ENCODE peak calls at places on chromosomes 3 and 15, in eight cellular contexts. M, F, G, E, J, H, A and Z are unnamed samples.
A peak's percentile ranks its signal among the peaks of the same experiment; 100 is the strongest.

GRCh38 chr3:40779039-40779438 is 254.3 kb downstream of the ZNF621 start:
- DNase-seq in M (no peak), G (peak; percentile 31), J (no peak), H (no peak), F (no peak), E (no peak), A (no peak), Z (no peak)

GRCh38 chr15:77160562-77161481 is 89.9 kb upstream of the TSPAN3 start:
- DNase-seq in G (no peak), J (no peak), A (no peak), F (no peak), E (peak; percentile 43), M (no peak), H (no peak), Z (no peak)

GRCh38 chr3:158918008-158918407 is 116.2 kb downstream of the MFSD1 start:
- DNase-seq in M (peak; percentile 47), G (peak; percentile 75), H (peak; percentile 78), J (peak; percentile 43), A (peak; percentile 72), E (peak; percentile 66), F (peak; percentile 69), Z (peak; percentile 71)

GRCh38 chr3:62768896-62769295 is 106.3 kb downstream of the CADPS start:
- DNase-seq in A (no peak), J (no peak), G (no peak), F (no peak), E (no peak), H (peak; percentile 1), M (no peak), Z (no peak)

GRCh38 chr3:148816971-148817519 is 10.6 kb upstream of the CPB1 start:
- DNase-seq in H (no peak), M (no peak), E (no peak), A (no peak), F (no peak), G (no peak), J (peak; percentile 38), Z (no peak)

GRCh38 chr15:66673410-66674322 is 28.4 kb upstream of the SMAD6 start:
- DNase-seq in G (peak; percentile 94), F (peak; percentile 32), H (no peak), J (no peak), A (peak; percentile 95), E (peak; percentile 70), M (no peak), Z (peak; percentile 53)

GRCh38 chr3:126102530-126102951 is 18.6 kb upstream of the SLC41A3 start:
- DNase-seq in A (no peak), G (no peak), M (no peak), E (no peak), F (no peak), J (no peak), H (peak; percentile 15), Z (no peak)

GRCh38 chr3:73098873-73099272 is 37.4 kb downstream of the EBLN2 start:
- DNase-seq in J (no peak), G (no peak), H (no peak), M (no peak), A (no peak), F (no peak), E (no peak), Z (no peak)

GRCh38 chr3:4421121-4421520 is 45.9 kb downstream of the SUMF1 start:
- DNase-seq in M (no peak), F (no peak), H (peak; percentile 90), G (no peak), A (no peak), J (no peak), E (no peak), Z (no peak)

GRCh38 chr15:91496754-91497691 is 356.5 kb upstream of the SLCO3A1 start:
- DNase-seq in F (no peak), J (peak; percentile 16), M (no peak), A (no peak), G (no peak), E (no peak), H (no peak), Z (no peak)

GRCh38 chr3:126267169-126267975 is 87.0 kb upstream of the ALDH1L1 start:
- DNase-seq in G (peak; percentile 86), M (peak; percentile 64), A (peak; percentile 85), E (peak; percentile 77), J (peak; percentile 57), F (peak; percentile 65), H (peak; percentile 75), Z (peak; percentile 76)

GRCh38 chr3:50542177-50543034 is 25.1 kb downstream of the C3orf18 start:
- DNase-seq in J (peak; percentile 60), F (peak; percentile 84), H (peak; percentile 54), M (peak; percentile 76), E (peak; percentile 84), G (peak; percentile 78), A (peak; percentile 87), Z (peak; percentile 85)

GRCh38 chr3:3110299-3110630 is at the start of gene IL5RA:
- DNase-seq in M (no peak), H (no peak), E (no peak), A (no peak), J (no peak), G (peak; percentile 35), F (no peak), Z (no peak)

GRCh38 chr3:140906785-140907184 is 34.9 kb upstream of the SLC25A36 start:
- DNase-seq in A (no peak), M (no peak), G (no peak), J (no peak), F (no peak), H (no peak), E (no peak), Z (no peak)

GRCh38 chr3:164113406-164114332 is 964.6 kb downstream of the SI start:
- DNase-seq in G (no peak), H (no peak), F (no peak), A (no peak), E (no peak), M (no peak), J (no peak), Z (no peak)
- TF ChIP-seq CTCF in G (no peak), H (no peak), F (no peak), A (no peak), E (no peak), M (no peak), J (no peak), Z (no peak)

GRCh38 chr15:73249499-73249898 is 119.3 kb downstream of the HCN4 start:
- DNase-seq in F (no peak), J (no peak), E (no peak), A (no peak), G (no peak), H (no peak), M (no peak), Z (no peak)
- TF ChIP-seq CTCF in F (no peak), J (no peak), E (no peak), A (no peak), G (peak; percentile 39), H (no peak), M (peak; percentile 11), Z (peak; percentile 38)

GRCh38 chr15:100596792-100597191 is 5.2 kb downstream of the LINS1 start:
- DNase-seq in E (peak; percentile 6), F (no peak), H (peak; percentile 83), J (no peak), G (no peak), M (no peak), A (no peak), Z (no peak)

GRCh38 chr15:100597862-100598261 is 4.1 kb downstream of the LINS1 start:
- DNase-seq in M (no peak), A (no peak), E (no peak), J (no peak), F (no peak), G (no peak), H (no peak), Z (no peak)

GRCh38 chr15:100595964-100596363 is 6.0 kb downstream of the LINS1 start:
- DNase-seq in M (no peak), E (no peak), A (no peak), G (no peak), F (no peak), J (peak; percentile 19), H (no peak), Z (no peak)

GRCh38 chr15:100601158-100601557 is 826 bp downstream of the LINS1 start:
- DNase-seq in F (peak; percentile 24), A (no peak), H (peak; percentile 37), G (no peak), J (peak; percentile 33), E (no peak), M (no peak), Z (peak; percentile 27)

DNA sequence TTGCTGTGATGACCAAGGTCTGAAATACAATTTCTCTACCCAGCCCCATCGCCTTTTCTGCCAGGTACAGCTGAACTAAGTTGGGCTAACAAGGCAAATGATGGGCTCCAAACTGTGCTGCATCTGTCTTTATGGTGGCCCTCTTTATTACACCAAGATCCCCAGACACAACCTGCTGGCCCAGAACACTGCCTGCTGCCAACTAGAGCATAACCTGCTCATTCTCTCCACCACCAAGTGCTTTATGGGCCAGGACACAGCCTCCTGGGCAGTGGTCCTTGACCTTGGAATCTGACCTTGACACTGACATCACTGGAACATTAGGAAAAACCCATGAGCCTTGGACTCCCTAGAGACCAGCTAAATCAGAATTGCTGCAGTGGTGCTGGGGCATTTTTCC is 3.3 kb downstream of the LINS1 start:
- DNase-seq in J (no peak), H (no peak), F (no peak), A (no peak), G (no peak), M (no peak), E (no peak), Z (no peak)
- TF ChIP-seq CTCF in J (no peak), H (no peak), F (no peak), A (no peak), G (no peak), M (no peak), E (no peak), Z (no peak)

GRCh38 chr15:54280726-54281125 is 302.5 kb downstream of the UNC13C start:
- DNase-seq in M (no peak), A (no peak), G (no peak), H (no peak), J (no peak), E (no peak), F (no peak), Z (no peak)

GRCh38 chr15:54277834-54278233 is 299.6 kb downstream of the UNC13C start:
- DNase-seq in G (no peak), A (no peak), F (no peak), M (no peak), J (no peak), H (no peak), E (no peak), Z (no peak)

GRCh38 chr15:54288049-54288448 is 309.8 kb downstream of the UNC13C start:
- DNase-seq in E (no peak), J (no peak), H (no peak), F (no peak), A (no peak), G (no peak), M (no peak), Z (no peak)

GRCh38 chr15:54282228-54282836 is 304.1 kb downstream of the UNC13C start:
- DNase-seq in M (no peak), F (no peak), H (no peak), J (peak; percentile 11), E (no peak), G (peak; percentile 24), A (peak; percentile 9), Z (no peak)
- TF ChIP-seq CTCF in M (no peak), F (no peak), H (no peak), J (peak; percentile 19), E (no peak), G (peak; percentile 27), A (no peak), Z (no peak)

DNA sequence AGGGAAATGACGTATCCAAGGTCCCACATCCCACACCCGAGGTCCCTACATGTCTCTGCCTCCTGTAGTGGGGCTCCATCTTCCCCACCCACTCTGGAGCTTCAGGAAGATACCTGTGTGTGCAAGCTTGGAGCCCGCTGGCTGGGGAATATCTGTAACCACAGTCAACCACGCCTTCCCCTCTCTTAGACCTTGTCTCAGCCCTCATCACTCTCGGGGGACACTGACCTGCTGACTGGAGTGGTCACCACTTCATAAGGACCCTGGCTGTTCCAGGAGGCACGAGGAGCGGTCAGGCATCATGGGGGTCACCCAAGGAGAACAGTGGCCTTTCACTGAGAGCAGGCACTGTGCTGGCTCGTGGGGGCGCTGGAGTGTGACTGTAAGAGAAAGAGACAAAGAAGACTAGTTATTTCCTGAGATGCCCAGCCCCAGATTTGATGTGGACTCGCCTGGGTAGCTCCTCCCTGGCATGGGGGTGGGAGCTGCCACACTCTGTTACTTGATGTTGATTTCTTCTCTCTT is 48.6 kb downstream of the CTXND1 start:
- DNase-seq in H (no peak), A (peak; percentile 27), M (no peak), G (peak; percentile 49), E (no peak), J (no peak), F (no peak), Z (no peak)
- TF ChIP-seq CTCF in H (no peak), A (no peak), M (no peak), G (peak; percentile 33), E (no peak), J (no peak), F (no peak), Z (no peak)